ENCODE peak calls at places on chromosomes 5 and 9, in ten cellular contexts. K is brain microvascular endothelial cell; O is CD8-positive, alpha-beta T cell; W is heart right ventricle; D is pancreas; A is uterus; T is GM10248; N is activated CD8-positive, alpha-beta T cell treated with anti-CD3 and anti-CD28 coated beads for 36 hours; Y is endothelial cell; X is cardiac muscle cell. U is an unnamed sample.

GRCh38 chr5:111478266-111478665 is 34.1 kb downstream of the STARD4 start:
- DNase-seq in W (no peak), A (no peak), O (no peak), T (no peak), D (no peak), K (no peak), Y (no peak), N (no peak), X (no peak), U (no peak)

GRCh38 chr5:113376640-113377039 is 58.1 kb downstream of the TSSK1B start:
- DNase-seq in O (no peak), Y (no peak), K (no peak), T (no peak), N (no peak), W (no peak), D (no peak), A (no peak), X (no peak), U (no peak)

GRCh38 chr9:87193151-87193550 is 245.8 kb upstream of the GAS1 start:
- DNase-seq in X (no peak), K (no peak), W (no peak), Y (no peak), T (no peak), O (no peak), D (no peak), A (no peak), N (no peak), U (no peak)

GRCh38 chr5:1336749-1337489 is 8.0 kb downstream of the CLPTM1L start:
- DNase-seq in A (no peak), O (no peak), K (no peak), D (no peak), Y (no peak), T (no peak), X (no peak), N (no peak), W (no peak), U (no peak)

GRCh38 chr9:95073042-95073607 is 244.4 kb downstream of the FANCC start:
- DNase-seq in K (no peak), O (no peak), A (no peak), W (no peak), Y (peak), N (no peak), D (no peak), X (peak), T (no peak), U (no peak)

GRCh38 chr5:137195483-137195882 is 303.6 kb downstream of the SPOCK1 start:
- DNase-seq in T (no peak), K (no peak), N (no peak), A (no peak), O (no peak), W (no peak), X (no peak), D (no peak), Y (no peak), U (no peak)

GRCh38 chr9:114499528-114499927 is 5.7 kb downstream of the WHRN start:
- DNase-seq in O (no peak), K (no peak), A (no peak), Y (no peak), D (no peak), W (no peak), X (no peak), T (no peak), N (no peak), U (no peak)

GRCh38 chr9:126420643-126421564 is 94.3 kb downstream of the MVB12B start:
- DNase-seq in D (no peak), W (no peak), O (no peak), X (no peak), Y (no peak), T (no peak), K (peak), N (no peak), A (no peak), U (no peak)

GRCh38 chr9:97640290-97640689 is 6.7 kb downstream of the NCBP1 start:
- DNase-seq in T (no peak), A (no peak), O (no peak), K (peak), W (no peak), N (no peak), X (peak), D (no peak), Y (no peak), U (no peak)

GRCh38 chr5:73637565-73637964 is 11.6 kb downstream of the ARHGEF28 start:
- DNase-seq in O (no peak), X (peak), W (no peak), A (no peak), D (no peak), Y (no peak), K (no peak), N (no peak), T (no peak), U (no peak)

GRCh38 chr9:119026120-119026519 is 343.1 kb downstream of the BRINP1 start:
- DNase-seq in W (peak), N (no peak), T (no peak), D (no peak), K (no peak), X (no peak), Y (no peak), A (peak), O (no peak), U (no peak)

GRCh38 chr5:533243-534005 is 9.2 kb upstream of the SLC9A3 start:
- DNase-seq in K (no peak), T (no peak), N (no peak), O (no peak), X (no peak), A (no peak), W (peak), D (no peak), Y (no peak), U (no peak)

DNA sequence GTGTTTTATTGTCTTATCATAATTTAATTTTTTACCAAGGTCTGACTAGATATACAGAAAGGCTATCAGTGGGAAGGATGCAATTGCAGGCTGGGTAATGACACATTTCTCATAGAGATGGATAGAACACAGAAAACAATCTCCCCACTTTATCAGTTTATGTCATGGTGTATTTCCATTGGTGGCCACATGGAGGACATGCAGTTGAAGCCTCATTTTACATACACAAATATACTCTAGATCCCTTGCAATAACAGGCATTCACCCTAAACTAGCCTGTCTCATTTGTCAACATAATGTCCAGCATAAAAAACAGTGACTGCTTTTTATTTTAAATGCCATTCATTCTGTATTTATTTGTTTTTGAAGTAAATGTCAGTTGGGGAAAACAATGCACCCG is 526.3 kb downstream of the GABRG2 start:
- DNase-seq in W (no peak), N (no peak), X (no peak), D (no peak), O (no peak), A (no peak), T (no peak), K (no peak), Y (no peak), U (no peak)
- TF ChIP-seq CTCF in W (no peak), N (peak), X (no peak), D (no peak), O (no peak), A (no peak), T (peak), K (peak), Y (peak), U (peak)

GRCh38 chr9:22053178-22053577 is 44.1 kb upstream of the CDKN2B start:
- DNase-seq in T (no peak), W (no peak), O (no peak), D (no peak), X (no peak), A (no peak), N (no peak), Y (no peak), K (peak), U (no peak)

GRCh38 chr9:22054529-22054928 is 45.4 kb upstream of the CDKN2B start:
- DNase-seq in K (no peak), W (no peak), T (no peak), X (no peak), N (no peak), D (no peak), A (no peak), Y (no peak), O (no peak), U (no peak)

GRCh38 chr9:22052376-22052945 is 43.4 kb upstream of the CDKN2B start:
- DNase-seq in Y (no peak), O (no peak), X (no peak), K (peak), W (no peak), N (peak), T (no peak), A (no peak), D (no peak), U (peak)

GRCh38 chr9:22055090-22055489 is 46.0 kb upstream of the CDKN2B start:
- DNase-seq in O (no peak), K (no peak), A (no peak), W (no peak), T (no peak), N (no peak), D (no peak), X (no peak), Y (no peak), U (no peak)

DNA sequence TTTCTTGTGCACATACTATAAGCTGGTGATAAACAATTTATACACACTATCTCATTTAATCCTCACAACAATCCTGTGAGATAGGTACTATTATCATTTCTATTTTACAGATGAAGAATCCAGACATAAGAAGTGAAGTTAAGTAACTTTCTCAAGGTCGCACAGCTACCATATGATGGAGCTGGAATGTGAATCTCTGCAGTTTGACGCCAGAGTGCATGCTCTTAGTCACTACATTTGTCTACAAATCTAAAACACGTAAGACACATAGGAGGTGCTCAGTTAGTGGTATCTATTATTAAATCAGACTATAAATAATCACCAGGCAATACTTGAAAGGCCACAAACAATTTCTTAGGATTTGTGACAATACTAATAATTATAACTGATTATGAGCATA is 45.0 kb upstream of the CDKN2B start:
- DNase-seq in X (no peak), Y (no peak), K (peak), T (no peak), A (no peak), N (no peak), O (no peak), D (no peak), W (no peak), U (no peak)
- TF ChIP-seq CTCF in X (no peak), Y (no peak), K (no peak), T (no peak), A (no peak), N (no peak), O (no peak), D (no peak), W (no peak), U (no peak)

GRCh38 chr9:124457887-124458431 is 7.7 kb downstream of the ADGRD2 start:
- DNase-seq in K (no peak), Y (no peak), N (no peak), A (no peak), T (no peak), X (no peak), D (no peak), O (no peak), W (no peak), U (no peak)
- TF ChIP-seq CTCF in K (no peak), Y (no peak), N (no peak), A (no peak), T (no peak), X (no peak), D (no peak), O (no peak), W (no peak), U (no peak)

GRCh38 chr5:177228751-177229150 is 74.8 kb downstream of the RAB24 start:
- DNase-seq in D (no peak), X (no peak), O (no peak), W (no peak), N (no peak), Y (no peak), T (no peak), K (no peak), A (no peak), U (no peak)
- TF ChIP-seq CTCF in D (no peak), X (no peak), O (no peak), W (no peak), N (no peak), Y (no peak), T (no peak), K (no peak), A (no peak), U (no peak)

GRCh38 chr9:96245399-96245798 is 56.6 kb downstream of the HSD17B3 start:
- DNase-seq in K (no peak), O (no peak), Y (no peak), X (no peak), D (no peak), A (no peak), W (no peak), N (peak), T (no peak), U (no peak)
- TF ChIP-seq CTCF in K (peak), O (peak), Y (peak), X (no peak), D (no peak), A (no peak), W (no peak), N (no peak), T (no peak), U (no peak)

GRCh38 chr5:23139338-23140171 is 286.4 kb upstream of the CDH12 start:
- DNase-seq in K (no peak), O (no peak), W (no peak), T (no peak), D (no peak), A (no peak), N (no peak), Y (no peak), X (peak), U (peak)
- TF ChIP-seq CTCF in K (peak), O (no peak), W (no peak), T (peak), D (no peak), A (no peak), N (peak), Y (peak), X (no peak), U (peak)

GRCh38 chr5:144979516-144980264 is 809.0 kb downstream of the KCTD16 start:
- DNase-seq in O (no peak), D (no peak), A (no peak), T (no peak), Y (no peak), K (no peak), X (no peak), N (no peak), W (no peak), U (no peak)
- TF ChIP-seq CTCF in O (no peak), D (no peak), A (no peak), T (no peak), Y (no peak), K (no peak), X (no peak), N (no peak), W (no peak), U (no peak)

GRCh38 chr5:151298063-151298462 is 5.5 kb downstream of the SLC36A3 start:
- DNase-seq in W (no peak), A (no peak), K (peak), Y (peak), D (no peak), O (no peak), N (no peak), X (peak), T (no peak), U (no peak)
- TF ChIP-seq CTCF in W (no peak), A (peak), K (no peak), Y (peak), D (no peak), O (no peak), N (no peak), X (peak), T (no peak), U (no peak)

GRCh38 chr5:94310870-94311269 is 307.5 kb downstream of the KIAA0825 start:
- DNase-seq in A (no peak), W (no peak), T (no peak), D (no peak), Y (no peak), O (no peak), K (no peak), N (no peak), X (no peak), U (no peak)
- TF ChIP-seq CTCF in A (no peak), W (no peak), T (no peak), D (no peak), Y (no peak), O (no peak), K (no peak), N (no peak), X (no peak), U (no peak)

U was measured in GM20000.